ENCODE peak calls at places on chromosomes 16 and 17, in six cellular contexts. One of them, this sample, is unnamed.

GRCh38 chr17:40443196-40443987 is at the start of gene IGFBP4:
- DNase-seq in H1: no peak
- DNase-seq in HepG2: peak
- DNase-seq in GM23338: peak
- DNase-seq in K562: peak
- DNase-seq in GM12878: no peak
- DNase-seq in this sample: peak

GRCh38 chr17:61967729-61968128 is 39.9 kb upstream of the INTS2 start:
- DNase-seq in H1: no peak
- DNase-seq in HepG2: no peak
- DNase-seq in K562: no peak
- DNase-seq in GM23338: no peak
- DNase-seq in GM12878: no peak
- DNase-seq in this sample: no peak

GRCh38 chr16:69935278-69935711 is 15.8 kb upstream of the CLEC18A start:
- DNase-seq in H1: no peak
- DNase-seq in GM23338: no peak
- DNase-seq in HepG2: no peak
- DNase-seq in GM12878: no peak
- DNase-seq in K562: no peak
- DNase-seq in this sample: no peak

GRCh38 chr17:75237100-75238014 is 24.0 kb downstream of the GGA3 start:
- DNase-seq in HepG2: no peak
- DNase-seq in H1: no peak
- DNase-seq in GM23338: no peak
- DNase-seq in K562: no peak
- DNase-seq in GM12878: no peak
- DNase-seq in this sample: no peak

GRCh38 chr16:10927497-10928112 is 14.7 kb downstream of the DEXI start:
- DNase-seq in GM23338: no peak
- DNase-seq in H1: no peak
- DNase-seq in K562: no peak
- DNase-seq in HepG2: no peak
- DNase-seq in GM12878: no peak
- DNase-seq in this sample: no peak

GRCh38 chr16:22195695-22196558 is 10.2 kb upstream of the EEF2K start:
- DNase-seq in GM23338: peak
- DNase-seq in H1: peak
- DNase-seq in K562: peak
- DNase-seq in HepG2: peak
- DNase-seq in GM12878: peak
- DNase-seq in this sample: peak

GRCh38 chr17:16989953-16990860 is 18.3 kb upstream of the TNFRSF13B start:
- DNase-seq in HepG2: no peak
- DNase-seq in H1: no peak
- DNase-seq in GM23338: no peak
- DNase-seq in GM12878: no peak
- DNase-seq in K562: no peak
- DNase-seq in this sample: no peak

GRCh38 chr16:86905302-86905701 is 327.0 kb downstream of the FOXL1 start:
- DNase-seq in H1: no peak
- DNase-seq in GM23338: no peak
- DNase-seq in GM12878: no peak
- DNase-seq in HepG2: no peak
- DNase-seq in K562: no peak
- DNase-seq in this sample: no peak

GRCh38 chr17:65742433-65743312 is 181.2 kb upstream of the AXIN2 start:
- DNase-seq in H1: peak
- DNase-seq in HepG2: peak
- DNase-seq in K562: no peak
- DNase-seq in GM12878: no peak
- DNase-seq in GM23338: peak
- DNase-seq in this sample: no peak

GRCh38 chr17:55285340-55286301 is 20.9 kb downstream of the HLF start:
- DNase-seq in H1: no peak
- DNase-seq in K562: no peak
- DNase-seq in HepG2: peak
- DNase-seq in GM12878: no peak
- DNase-seq in GM23338: no peak
- DNase-seq in this sample: no peak

GRCh38 chr16:24936151-24936550 is 79.0 kb downstream of the ARHGAP17 start:
- DNase-seq in H1: no peak
- DNase-seq in GM23338: no peak
- DNase-seq in HepG2: no peak
- DNase-seq in K562: no peak
- DNase-seq in GM12878: no peak
- DNase-seq in this sample: no peak

GRCh38 chr16:24935336-24935735 is 79.8 kb downstream of the ARHGAP17 start:
- DNase-seq in H1: no peak
- DNase-seq in HepG2: no peak
- DNase-seq in GM12878: no peak
- DNase-seq in GM23338: no peak
- DNase-seq in K562: no peak
- DNase-seq in this sample: no peak

GRCh38 chr16:24939738-24940137 is 75.4 kb downstream of the ARHGAP17 start:
- DNase-seq in H1: no peak
- DNase-seq in K562: no peak
- DNase-seq in GM23338: no peak
- DNase-seq in GM12878: no peak
- DNase-seq in HepG2: no peak
- DNase-seq in this sample: no peak

GRCh38 chr16:24943471-24943870 is 71.7 kb downstream of the ARHGAP17 start:
- DNase-seq in GM23338: no peak
- DNase-seq in H1: no peak
- DNase-seq in GM12878: no peak
- DNase-seq in HepG2: no peak
- DNase-seq in K562: no peak
- DNase-seq in this sample: no peak

DNA sequence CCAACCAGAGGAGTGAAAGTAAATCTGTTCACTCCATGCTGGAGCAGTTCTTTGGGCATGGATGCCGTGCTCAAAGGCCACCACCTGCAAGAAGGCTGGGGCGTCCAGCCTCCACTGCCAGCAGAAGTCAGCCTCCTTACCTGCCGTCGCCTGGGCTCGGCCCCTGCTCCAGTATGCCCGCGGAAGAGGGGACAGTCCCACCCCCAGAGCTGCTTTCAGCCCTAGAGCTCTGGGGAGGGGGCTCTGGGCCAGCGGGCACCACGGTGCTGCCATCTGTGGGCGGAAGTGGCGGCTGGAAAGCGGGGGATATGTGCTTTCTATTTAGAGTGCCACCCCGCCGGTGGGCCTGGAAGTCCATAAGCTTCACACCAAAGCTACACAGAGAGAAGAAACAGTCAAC is 75.9 kb downstream of the ARHGAP17 start:
- DNase-seq in HepG2: no peak
- DNase-seq in K562: no peak
- DNase-seq in H1: no peak
- DNase-seq in GM12878: no peak
- DNase-seq in GM23338: no peak
- DNase-seq in this sample: no peak
- TF ChIP-seq CREB1 in HepG2: no peak
- TF ChIP-seq CREB1 in K562: no peak
- TF ChIP-seq CREB1 in H1: no peak
- TF ChIP-seq CREB1 in GM12878: no peak
- TF ChIP-seq CREB1 in GM23338: no peak
- TF ChIP-seq CREB1 in this sample: no peak

GRCh38 chr16:1425616-1426370 is 5.1 kb upstream of the PERCC1 start:
- DNase-seq in HepG2: no peak
- DNase-seq in GM12878: no peak
- DNase-seq in K562: no peak
- DNase-seq in H1: no peak
- DNase-seq in GM23338: no peak
- DNase-seq in this sample: no peak
- TF ChIP-seq CREB1 in HepG2: no peak
- TF ChIP-seq CREB1 in GM12878: no peak
- TF ChIP-seq CREB1 in K562: no peak
- TF ChIP-seq CREB1 in H1: no peak
- TF ChIP-seq CREB1 in GM23338: no peak
- TF ChIP-seq CREB1 in this sample: no peak

GRCh38 chr16:26976913-26977312 is 89.8 kb upstream of the C16orf82 start:
- DNase-seq in GM12878: no peak
- DNase-seq in H1: no peak
- DNase-seq in K562: no peak
- DNase-seq in GM23338: no peak
- DNase-seq in HepG2: no peak
- DNase-seq in this sample: no peak

GRCh38 chr16:26983426-26983825 is 83.3 kb upstream of the C16orf82 start:
- DNase-seq in GM12878: no peak
- DNase-seq in HepG2: no peak
- DNase-seq in H1: no peak
- DNase-seq in GM23338: no peak
- DNase-seq in K562: no peak
- DNase-seq in this sample: no peak

GRCh38 chr16:26982422-26982821 is 84.3 kb upstream of the C16orf82 start:
- DNase-seq in H1: no peak
- DNase-seq in K562: no peak
- DNase-seq in GM12878: no peak
- DNase-seq in GM23338: no peak
- DNase-seq in HepG2: no peak
- DNase-seq in this sample: no peak

GRCh38 chr16:26985100-26986065 is 81.3 kb upstream of the C16orf82 start:
- DNase-seq in GM23338: peak
- DNase-seq in HepG2: no peak
- DNase-seq in H1: peak
- DNase-seq in GM12878: no peak
- DNase-seq in K562: no peak
- DNase-seq in this sample: peak

GRCh38 chr16:26981266-26981938 is 85.3 kb upstream of the C16orf82 start:
- DNase-seq in GM12878: no peak
- DNase-seq in K562: no peak
- DNase-seq in H1: no peak
- DNase-seq in HepG2: no peak
- DNase-seq in GM23338: no peak
- DNase-seq in this sample: no peak
- TF ChIP-seq CREB1 in GM12878: no peak
- TF ChIP-seq CREB1 in K562: no peak
- TF ChIP-seq CREB1 in H1: no peak
- TF ChIP-seq CREB1 in HepG2: no peak
- TF ChIP-seq CREB1 in GM23338: no peak
- TF ChIP-seq CREB1 in this sample: no peak

DNA sequence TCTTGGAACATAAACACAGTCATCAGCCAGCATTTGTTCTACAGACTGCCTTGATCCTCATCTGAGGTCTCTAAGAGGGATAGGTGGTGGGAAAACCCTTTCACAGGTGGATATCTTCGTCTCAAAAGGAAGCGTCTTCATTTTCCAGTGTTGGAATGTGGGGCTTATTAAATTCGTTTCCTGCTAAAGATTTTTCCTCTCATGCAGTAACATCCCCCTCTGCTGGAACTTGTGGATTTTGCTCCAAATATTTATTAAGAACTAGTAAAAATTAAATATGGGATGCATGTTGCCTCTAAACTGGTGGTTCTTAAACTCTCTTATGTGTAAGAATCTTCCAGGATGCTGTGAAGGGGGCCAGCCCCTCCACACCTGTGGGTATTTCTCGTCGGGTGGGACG is 20.1 kb upstream of the MLYCD start:
- DNase-seq in HepG2: peak
- DNase-seq in K562: no peak
- DNase-seq in GM23338: peak
- DNase-seq in H1: no peak
- DNase-seq in GM12878: no peak
- DNase-seq in this sample: no peak
- TF ChIP-seq CREB1 in HepG2: no peak
- TF ChIP-seq CREB1 in K562: no peak
- TF ChIP-seq CREB1 in GM23338: no peak
- TF ChIP-seq CREB1 in H1: no peak
- TF ChIP-seq CREB1 in GM12878: no peak
- TF ChIP-seq CREB1 in this sample: no peak

GRCh38 chr17:37698132-37698615 is 46.7 kb downstream of the HNF1B start:
- DNase-seq in H1: no peak
- DNase-seq in GM12878: no peak
- DNase-seq in GM23338: no peak
- DNase-seq in HepG2: peak
- DNase-seq in K562: no peak
- DNase-seq in this sample: no peak
- TF ChIP-seq CREB1 in H1: no peak
- TF ChIP-seq CREB1 in GM12878: no peak
- TF ChIP-seq CREB1 in GM23338: no peak
- TF ChIP-seq CREB1 in HepG2: peak
- TF ChIP-seq CREB1 in K562: no peak
- TF ChIP-seq CREB1 in this sample: no peak

GRCh38 chr16:67481561-67482259 is 753 bp upstream of the ATP6V0D1 start:
- DNase-seq in HepG2: peak
- DNase-seq in GM12878: no peak
- DNase-seq in H1: no peak
- DNase-seq in K562: no peak
- DNase-seq in GM23338: peak
- DNase-seq in this sample: no peak
- TF ChIP-seq CREB1 in HepG2: no peak
- TF ChIP-seq CREB1 in GM12878: no peak
- TF ChIP-seq CREB1 in H1: no peak
- TF ChIP-seq CREB1 in K562: no peak
- TF ChIP-seq CREB1 in GM23338: no peak
- TF ChIP-seq CREB1 in this sample: no peak

DNA sequence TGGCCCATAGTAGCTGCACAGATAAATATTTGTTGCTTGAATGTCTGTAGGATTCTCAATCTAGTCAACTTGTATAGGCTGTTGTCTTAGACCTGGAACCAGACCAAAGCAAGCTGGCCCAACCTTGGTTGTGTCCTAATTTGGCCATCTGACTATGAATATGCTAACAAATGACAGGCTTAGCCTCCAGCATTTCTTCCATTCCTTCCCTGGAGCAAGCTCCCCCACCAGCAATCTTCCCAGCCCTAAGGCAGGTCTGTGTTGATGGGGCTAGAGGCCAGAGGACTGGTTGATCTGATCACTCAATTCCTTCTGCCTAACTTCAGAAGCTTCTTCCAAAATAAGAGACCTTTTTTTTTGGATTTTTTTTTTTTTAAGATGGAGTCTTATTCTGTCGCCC is 9.4 kb upstream of the PHOSPHO1 start:
- DNase-seq in HepG2: no peak
- DNase-seq in GM12878: no peak
- DNase-seq in H1: no peak
- DNase-seq in K562: no peak
- DNase-seq in GM23338: no peak
- DNase-seq in this sample: no peak
- TF ChIP-seq CREB1 in HepG2: no peak
- TF ChIP-seq CREB1 in GM12878: no peak
- TF ChIP-seq CREB1 in H1: no peak
- TF ChIP-seq CREB1 in K562: no peak
- TF ChIP-seq CREB1 in GM23338: no peak
- TF ChIP-seq CREB1 in this sample: no peak

DNA sequence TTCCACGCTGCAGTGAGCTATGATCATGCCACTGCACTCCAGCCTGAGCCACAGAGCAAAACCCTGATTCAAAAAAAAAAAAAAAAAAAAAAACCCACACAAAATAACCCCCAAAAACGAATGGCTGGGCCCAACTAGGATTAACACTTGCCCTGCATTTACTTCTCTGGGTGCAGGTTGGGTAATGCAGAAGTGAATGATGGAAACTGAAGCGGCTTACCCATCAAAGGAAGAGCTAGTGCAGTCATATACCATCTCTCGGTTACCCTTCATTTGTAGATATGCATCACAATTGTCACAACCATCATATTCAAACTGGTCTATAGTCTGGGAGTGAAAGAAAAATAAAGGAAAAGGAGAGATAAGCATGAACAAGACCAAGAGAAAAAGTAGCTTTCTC is 819 bp downstream of the SUPT4H1 start:
- DNase-seq in HepG2: no peak
- DNase-seq in K562: peak
- DNase-seq in GM12878: no peak
- DNase-seq in GM23338: no peak
- DNase-seq in H1: no peak
- DNase-seq in this sample: no peak
- TF ChIP-seq CREB1 in HepG2: no peak
- TF ChIP-seq CREB1 in K562: no peak
- TF ChIP-seq CREB1 in GM12878: no peak
- TF ChIP-seq CREB1 in GM23338: no peak
- TF ChIP-seq CREB1 in H1: no peak
- TF ChIP-seq CREB1 in this sample: no peak

This sample was measured in WTC11.